ENCODE peak calls at places on chromosomes 12 and 14, in nine cellular contexts. X is fibroblast of lung; Z is PC-9; P is CD8-positive, alpha-beta T cell; F is mesenchymal stem cell; Q is A549; E is right cardiac atrium; D is keratinocyte; H is colonic mucosa. A is an unnamed sample.

GRCh38 chr12:104536841-104537240 is 80.1 kb downstream of the CHST11 start:
- DNase-seq in X (no peak), Z (no peak), P (no peak), F (no peak), Q (no peak), E (no peak), D (no peak), H (no peak), A (no peak)

GRCh38 chr12:29043069-29043468 is 106.0 kb upstream of the FAR2 start:
- DNase-seq in X (peak), Z (no peak), P (no peak), F (peak), Q (no peak), E (no peak), D (no peak), H (no peak), A (no peak)

GRCh38 chr12:79687711-79688270 is 3.0 kb downstream of the PAWR start:
- DNase-seq in X (no peak), Z (no peak), P (no peak), F (peak), Q (no peak), E (no peak), D (no peak), H (no peak), A (no peak)

GRCh38 chr12:83476006-83476405 is 789.3 kb downstream of the TMTC2 start:
- DNase-seq in X (no peak), Z (no peak), P (no peak), F (no peak), Q (no peak), E (no peak), D (no peak), H (no peak), A (no peak)

GRCh38 chr14:105882626-105883025 is 356.2 kb downstream of the TMEM121 start:
- DNase-seq in X (no peak), Z (no peak), P (peak), F (no peak), Q (no peak), E (peak), D (no peak), H (no peak), A (no peak)

GRCh38 chr14:29716150-29716549 is 211.5 kb downstream of the PRKD1 start:
- DNase-seq in X (peak), Z (no peak), P (no peak), F (peak), Q (no peak), E (no peak), D (no peak), H (no peak), A (no peak)

GRCh38 chr14:64968167-64968566 is 4.0 kb downstream of the RAB15 start:
- DNase-seq in X (no peak), Z (no peak), P (no peak), F (no peak), Q (no peak), E (no peak), D (no peak), H (no peak), A (no peak)

GRCh38 chr14:91377700-91378652 is 39.6 kb downstream of the CCDC88C start:
- DNase-seq in X (no peak), Z (no peak), P (no peak), F (no peak), Q (no peak), E (peak), D (no peak), H (no peak), A (no peak)

GRCh38 chr12:55955800-55956508 is 9.9 kb downstream of the PMEL start:
- DNase-seq in X (peak), Z (peak), P (peak), F (peak), Q (peak), E (no peak), D (no peak), H (no peak), A (peak)

GRCh38 chr12:11672361-11672760 is 22.9 kb downstream of the ETV6 start:
- DNase-seq in X (no peak), Z (no peak), P (no peak), F (no peak), Q (no peak), E (no peak), D (no peak), H (no peak), A (no peak)

DNA sequence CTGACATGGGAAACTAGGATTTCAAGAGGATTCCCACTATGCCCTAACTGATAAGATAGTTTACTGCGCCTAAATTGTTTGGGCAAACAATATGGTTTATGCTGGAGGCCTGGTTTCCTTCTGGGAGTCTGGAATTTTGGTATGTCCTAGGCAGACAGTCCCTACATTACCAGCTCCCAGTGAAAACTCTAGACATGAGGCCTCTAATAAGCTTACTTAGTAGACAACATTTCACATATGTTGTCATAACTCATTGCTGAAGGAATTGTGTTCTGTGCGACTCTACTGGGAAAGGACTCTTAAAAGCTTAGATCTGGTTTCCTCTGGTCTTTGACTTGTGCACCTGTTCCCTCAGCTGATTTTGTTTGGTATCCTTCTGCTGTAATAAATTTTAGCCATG is 18.0 kb upstream of the PRPF39 start:
- DNase-seq in X (no peak), Z (no peak), P (no peak), F (peak), Q (no peak), E (no peak), D (no peak), H (no peak), A (no peak)
- H3K4me3 ChIP-seq in X (no peak), Z (no peak), P (no peak), F (no peak), Q (no peak), E (no peak), D (no peak), H (no peak), A (no peak)

GRCh38 chr12:68614105-68614679 is 3.5 kb downstream of the RAP1B start:
- DNase-seq in X (no peak), Z (no peak), P (no peak), F (no peak), Q (no peak), E (no peak), D (no peak), H (no peak), A (no peak)
- H3K4me3 ChIP-seq in X (no peak), Z (no peak), P (peak), F (peak), Q (no peak), E (no peak), D (no peak), H (no peak), A (no peak)

DNA sequence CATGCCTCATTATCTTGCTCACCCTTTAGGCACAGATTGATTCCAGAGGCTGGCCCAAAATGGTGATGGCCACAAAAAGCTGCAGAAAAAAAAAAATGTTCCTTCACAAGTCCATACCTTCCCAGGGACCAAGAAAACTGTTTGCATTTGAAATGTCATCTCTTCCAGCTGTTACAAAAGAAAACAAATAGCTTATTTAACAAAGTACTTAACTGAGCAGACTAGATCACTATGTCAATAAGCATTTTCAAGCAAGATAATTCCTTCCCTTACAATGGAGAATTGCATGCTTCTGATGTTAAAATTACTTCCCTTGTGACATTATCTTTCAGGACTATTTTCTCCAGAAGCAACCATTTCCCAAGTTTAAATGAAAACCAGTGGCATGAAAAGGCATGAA is 377.9 kb upstream of the KITLG start:
- DNase-seq in X (no peak), Z (no peak), P (no peak), F (no peak), Q (no peak), E (no peak), D (no peak), H (no peak), A (no peak)
- H3K4me3 ChIP-seq in X (no peak), Z (no peak), P (no peak), F (no peak), Q (no peak), E (no peak), D (no peak), H (no peak), A (no peak)

DNA sequence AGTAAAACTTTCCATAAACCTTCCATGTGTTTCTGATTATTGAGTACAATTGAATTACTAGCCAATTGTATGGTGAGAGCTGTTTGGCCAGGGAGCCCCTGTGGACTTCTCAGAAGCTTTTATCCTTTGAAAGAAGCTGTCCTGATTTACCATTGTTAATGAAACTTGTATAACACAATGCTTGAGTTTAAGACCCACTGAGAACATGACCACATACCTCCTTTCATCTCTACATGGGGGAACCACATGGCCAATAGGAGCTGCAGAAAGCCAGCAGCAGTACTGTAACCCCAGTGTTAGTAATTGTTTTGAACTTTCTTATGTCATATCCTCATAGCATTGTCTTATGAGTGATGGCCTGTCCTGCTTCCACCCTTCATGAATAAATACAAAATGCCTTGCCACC is 815.5 kb downstream of the NRXN3 start:
- DNase-seq in X (peak), Z (no peak), P (no peak), F (no peak), Q (no peak), E (no peak), D (no peak), H (no peak), A (no peak)
- H3K4me3 ChIP-seq in X (no peak), Z (no peak), P (no peak), F (peak), Q (no peak), E (no peak), D (no peak), H (no peak), A (no peak)

DNA sequence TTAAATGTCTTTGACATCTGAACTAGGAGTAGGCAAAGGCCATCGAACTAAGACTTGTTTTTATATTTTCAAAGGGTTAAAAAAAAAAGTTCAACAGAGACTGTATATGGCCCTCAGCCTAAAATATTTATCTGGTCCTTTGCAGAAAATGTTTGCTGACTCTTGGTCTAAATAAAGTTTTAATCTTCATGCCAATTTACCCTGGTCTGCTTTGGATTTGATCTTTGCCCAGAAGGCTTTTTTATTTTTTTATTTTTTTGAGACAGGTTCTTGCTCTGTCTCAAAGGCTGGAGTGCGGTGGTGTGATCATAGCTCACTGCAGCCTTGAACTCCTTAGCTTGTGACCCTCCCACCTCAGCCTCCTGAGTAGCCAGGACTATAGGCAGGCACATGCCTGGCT is 47.1 kb downstream of the SPATS2 start:
- DNase-seq in X (no peak), Z (no peak), P (no peak), F (no peak), Q (no peak), E (no peak), D (no peak), H (no peak), A (no peak)
- H3K4me3 ChIP-seq in X (no peak), Z (no peak), P (no peak), F (no peak), Q (no peak), E (no peak), D (no peak), H (no peak), A (no peak)

DNA sequence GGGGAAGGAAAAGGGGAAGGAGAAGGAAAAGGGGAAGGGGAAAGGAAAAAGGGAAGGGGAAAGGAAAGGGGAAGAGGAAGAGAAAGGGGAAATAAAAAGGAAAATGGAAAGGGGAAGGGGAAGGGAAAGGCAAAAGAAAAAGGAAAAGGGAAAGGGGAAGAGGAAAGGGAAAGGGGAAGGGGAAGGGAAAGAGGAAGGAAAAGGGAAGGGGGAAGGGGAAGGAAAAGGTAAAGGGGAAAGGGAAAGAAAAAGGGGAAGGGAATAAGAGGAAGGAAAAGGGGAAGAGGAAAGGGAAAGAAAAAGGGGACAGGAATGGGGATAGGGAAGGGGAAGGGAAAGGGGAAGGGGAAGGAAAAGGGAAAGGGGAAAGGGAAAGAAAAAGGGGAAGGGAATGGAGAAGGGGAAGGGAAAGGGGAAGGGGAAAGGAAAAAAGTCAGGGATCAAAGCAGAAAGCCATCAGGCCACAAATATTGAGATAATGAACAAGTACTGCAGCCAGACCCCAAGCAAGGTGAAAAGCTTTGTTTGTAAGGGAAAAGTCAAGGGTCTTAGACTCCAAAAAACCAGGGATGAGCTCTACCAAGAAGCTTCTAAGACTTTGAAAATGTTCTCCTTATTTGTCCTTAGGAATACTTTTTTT is 20.0 kb downstream of the DICER1 start:
- DNase-seq in X (no peak), Z (no peak), P (no peak), F (no peak), Q (no peak), E (no peak), D (no peak), H (no peak), A (no peak)
- H3K4me3 ChIP-seq in X (no peak), Z (no peak), P (no peak), F (no peak), Q (no peak), E (no peak), D (no peak), H (no peak), A (no peak)

GRCh38 chr14:78202976-78203375 is 32.8 kb downstream of the NRXN3 start:
- DNase-seq in X (no peak), Z (no peak), P (no peak), F (no peak), Q (no peak), E (no peak), D (peak), H (no peak), A (no peak)

GRCh38 chr14:78202178-78202577 is 32.0 kb downstream of the NRXN3 start:
- DNase-seq in X (no peak), Z (no peak), P (no peak), F (no peak), Q (no peak), E (no peak), D (no peak), H (no peak), A (peak)

DNA sequence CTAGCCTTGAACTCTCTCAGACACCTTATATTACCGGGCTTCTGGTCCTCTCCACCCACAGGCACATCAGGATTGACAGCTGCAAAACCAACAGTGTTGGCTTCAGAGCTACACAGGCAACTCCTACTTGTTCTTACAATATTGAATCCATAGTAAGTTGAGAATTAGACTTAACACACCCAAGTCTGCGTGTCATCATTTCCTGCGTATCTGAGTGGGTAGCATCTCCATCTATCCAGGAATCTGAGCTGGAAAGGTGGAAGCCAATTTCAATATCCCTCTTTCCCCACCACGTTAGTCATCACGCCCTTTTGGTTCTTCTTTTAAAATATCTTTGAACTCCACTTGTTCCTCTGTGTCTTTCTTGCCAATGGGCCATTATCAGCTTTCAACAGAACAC is 37.2 kb downstream of the NRXN3 start:
- DNase-seq in X (no peak), Z (no peak), P (no peak), F (no peak), Q (no peak), E (no peak), D (no peak), H (no peak), A (no peak)
- H3K4me3 ChIP-seq in X (no peak), Z (no peak), P (no peak), F (no peak), Q (no peak), E (no peak), D (no peak), H (no peak), A (no peak)

GRCh38 chr12:57235728-57236131 is 6.2 kb downstream of the SHMT2 start:
- DNase-seq in X (no peak), Z (no peak), P (no peak), F (no peak), Q (no peak), E (no peak), D (no peak), H (no peak), A (no peak)
- H3K4me3 ChIP-seq in X (no peak), Z (no peak), P (no peak), F (no peak), Q (no peak), E (peak), D (peak), H (no peak), A (no peak)

GRCh38 chr14:54769955-54770863 is 132.4 kb downstream of the GCH1 start:
- DNase-seq in X (no peak), Z (no peak), P (no peak), F (no peak), Q (no peak), E (no peak), D (no peak), H (no peak), A (no peak)
- H3K4me3 ChIP-seq in X (no peak), Z (no peak), P (no peak), F (no peak), Q (no peak), E (no peak), D (no peak), H (no peak), A (no peak)

GRCh38 chr12:64088431-64089349 is 133.4 kb downstream of the KICS2 start:
- DNase-seq in X (peak), Z (peak), P (no peak), F (peak), Q (peak), E (no peak), D (peak), H (peak), A (peak)
- H3K4me3 ChIP-seq in X (no peak), Z (peak), P (no peak), F (no peak), Q (peak), E (no peak), D (no peak), H (no peak), A (no peak)